ENCODE peak calls at places on chromosomes 6 and 20, in four cellular contexts. One of them, this sample, is unnamed.

GRCh38 chr6:113651120-113651519 is 206.0 kb upstream of the MARCKS start:
- DNase-seq in A549: no peak
- DNase-seq in cardiac muscle cell: peak; percentile 78
- DNase-seq in A673: no peak
- DNase-seq in this sample: no peak

GRCh38 chr20:31666258-31667042 is 28.7 kb downstream of the COX4I2 start:
- DNase-seq in A549: no peak
- DNase-seq in cardiac muscle cell: no peak
- DNase-seq in A673: no peak
- DNase-seq in this sample: peak; percentile 80

GRCh38 chr6:62150048-62150663 is 135.9 kb downstream of the KHDRBS2 start:
- DNase-seq in A549: peak; percentile 0
- DNase-seq in cardiac muscle cell: peak; percentile 70
- DNase-seq in A673: peak; percentile 47
- DNase-seq in this sample: no peak

GRCh38 chr6:127514396-127515227 is 4.5 kb downstream of the MTCL3 start:
- DNase-seq in A549: no peak
- DNase-seq in cardiac muscle cell: peak; percentile 60
- DNase-seq in A673: peak; percentile 77
- DNase-seq in this sample: no peak

GRCh38 chr6:170254315-170255213 is 36.3 kb downstream of the DLL1 start:
- DNase-seq in A549: no peak
- DNase-seq in cardiac muscle cell: no peak
- DNase-seq in A673: no peak
- DNase-seq in this sample: no peak

GRCh38 chr6:170510631-170511030 is 42.5 kb downstream of the PSMB1 start:
- DNase-seq in A549: no peak
- DNase-seq in cardiac muscle cell: no peak
- DNase-seq in A673: no peak
- DNase-seq in this sample: no peak

GRCh38 chr6:125812394-125813231 is 21.9 kb downstream of the NCOA7 start:
- DNase-seq in A549: peak; percentile 33
- DNase-seq in cardiac muscle cell: no peak
- DNase-seq in A673: peak; percentile 50
- DNase-seq in this sample: no peak

GRCh38 chr20:3751664-3752385 is 15.7 kb downstream of the ADISSP start:
- DNase-seq in A549: no peak
- DNase-seq in cardiac muscle cell: peak; percentile 58
- DNase-seq in A673: no peak
- DNase-seq in this sample: no peak

GRCh38 chr20:51930775-51931174 is 128.5 kb upstream of the SALL4 start:
- DNase-seq in A549: no peak
- DNase-seq in cardiac muscle cell: no peak
- DNase-seq in A673: peak; percentile 92
- DNase-seq in this sample: no peak

GRCh38 chr20:60037120-60037499 is 78.9 kb downstream of the CDH26 start:
- DNase-seq in A549: peak; percentile 22
- DNase-seq in cardiac muscle cell: no peak
- DNase-seq in A673: peak; percentile 43
- DNase-seq in this sample: no peak

DNA sequence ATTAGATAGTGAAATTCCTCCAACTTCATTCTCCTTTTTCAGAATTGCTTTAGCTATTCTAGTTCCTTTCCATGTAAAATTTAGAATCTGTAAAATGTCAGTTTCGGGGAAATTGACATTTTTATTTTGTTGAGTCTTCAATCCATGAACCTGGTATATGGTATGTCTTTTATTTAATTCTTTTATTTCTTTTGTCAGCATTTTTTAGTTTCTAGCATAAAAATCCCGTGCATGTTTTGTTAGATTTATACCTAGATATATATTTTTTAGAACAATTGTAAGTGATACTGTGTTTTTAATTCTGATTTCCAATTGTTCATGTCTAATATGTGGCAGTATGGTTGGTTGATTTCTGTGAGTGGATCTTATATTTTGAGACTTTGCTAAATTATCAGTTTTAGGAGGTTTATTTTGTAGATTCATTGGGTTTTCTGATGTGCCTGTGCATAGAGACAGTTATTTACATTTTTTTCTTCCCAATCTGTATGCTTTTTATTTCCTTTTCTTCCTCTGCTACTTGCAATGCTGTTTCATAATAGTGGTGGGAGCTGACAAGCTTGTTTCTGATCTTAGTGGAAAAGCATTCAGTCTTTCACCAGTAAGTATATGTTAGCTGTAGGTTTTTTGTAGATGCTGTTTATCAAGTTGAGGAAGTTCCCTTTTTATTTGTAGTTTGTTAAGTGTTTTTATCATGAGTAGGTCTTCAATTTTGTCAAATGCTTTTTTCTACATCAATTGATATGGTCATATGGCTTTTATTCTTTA is 13.7 kb downstream of the TAB2 start:
- DNase-seq in A549: no peak
- DNase-seq in cardiac muscle cell: no peak
- DNase-seq in A673: no peak
- DNase-seq in this sample: no peak
- H3K4me1 ChIP-seq in A549: peaks cover 68% of the 10 kb centered on the region
- H3K4me1 ChIP-seq in cardiac muscle cell: peaks cover 69% of the 10 kb centered on the region
- H3K4me1 ChIP-seq in A673: peaks cover 21% of the 10 kb centered on the region
- H3K4me1 ChIP-seq in this sample: peaks cover 29% of the 10 kb centered on the region

GRCh38 chr6:116011096-116011401 is 49.6 kb downstream of the FRK start:
- DNase-seq in A549: no peak
- DNase-seq in cardiac muscle cell: no peak
- DNase-seq in A673: no peak
- DNase-seq in this sample: no peak
- TF ChIP-seq CTCF in A549: no peak
- TF ChIP-seq CTCF in cardiac muscle cell: no peak
- TF ChIP-seq CTCF in A673: peak; percentile 8
- TF ChIP-seq CTCF in this sample: no peak

DNA sequence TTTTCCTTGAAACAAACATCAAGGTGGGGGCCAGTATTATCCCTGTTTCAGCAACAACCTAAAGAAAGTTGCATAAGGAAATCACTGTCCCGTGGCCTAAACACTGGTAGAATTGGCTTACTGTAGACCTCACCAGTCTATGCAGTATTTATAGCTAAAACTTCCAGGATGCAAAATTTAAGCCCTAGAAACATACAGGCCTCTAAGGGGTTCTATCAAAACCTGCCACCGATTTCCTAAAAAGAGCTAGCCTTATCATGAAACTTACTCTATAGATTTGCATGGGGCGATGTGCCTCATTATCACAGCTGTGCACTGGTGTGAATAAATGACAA is 84.3 kb upstream of the FOXQ1 start:
- DNase-seq in A549: no peak
- DNase-seq in cardiac muscle cell: no peak
- DNase-seq in A673: no peak
- DNase-seq in this sample: no peak
- H3K27ac ChIP-seq in A549: no peak overlapping the region
- H3K27ac ChIP-seq in cardiac muscle cell: no peak overlapping the region
- H3K27ac ChIP-seq in A673: no peak overlapping the region
- H3K27ac ChIP-seq in this sample: no peak overlapping the region

GRCh38 chr6:13413906-13414555 is 73.4 kb downstream of the GFOD1 start:
- DNase-seq in A549: no peak
- DNase-seq in cardiac muscle cell: no peak
- DNase-seq in A673: no peak
- DNase-seq in this sample: peak; percentile 96

GRCh38 chr6:13415276-13415675 is 72.1 kb downstream of the GFOD1 start:
- DNase-seq in A549: no peak
- DNase-seq in cardiac muscle cell: no peak
- DNase-seq in A673: no peak
- DNase-seq in this sample: no peak

GRCh38 chr6:13412211-13412610 is 75.2 kb downstream of the GFOD1 start:
- DNase-seq in A549: no peak
- DNase-seq in cardiac muscle cell: no peak
- DNase-seq in A673: no peak
- DNase-seq in this sample: no peak

GRCh38 chr6:13412639-13413465 is 74.5 kb downstream of the GFOD1 start:
- DNase-seq in A549: no peak
- DNase-seq in cardiac muscle cell: no peak
- DNase-seq in A673: no peak
- DNase-seq in this sample: no peak

DNA sequence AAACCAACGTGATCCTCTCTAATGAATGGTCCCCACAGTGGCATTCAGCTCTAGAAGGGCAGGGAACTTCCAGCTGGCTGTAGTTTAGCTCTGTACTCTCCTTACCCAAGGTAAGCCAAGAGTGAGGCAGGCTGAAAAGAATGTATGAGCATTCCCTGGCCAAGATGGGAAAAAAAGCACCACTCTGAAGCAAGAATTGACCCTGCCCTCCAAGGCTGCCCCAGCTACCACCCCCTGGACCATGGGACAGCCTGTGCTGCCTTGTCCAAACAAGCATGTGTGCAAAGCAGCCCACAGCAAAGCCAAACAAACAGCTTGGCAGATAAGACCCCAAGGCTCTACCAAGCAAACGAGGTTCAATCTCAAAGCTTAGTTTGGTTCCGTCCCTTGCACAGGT is 73.9 kb downstream of the GFOD1 start:
- DNase-seq in A549: no peak
- DNase-seq in cardiac muscle cell: no peak
- DNase-seq in A673: no peak
- DNase-seq in this sample: peak; percentile 79
- H3K4me1 ChIP-seq in A549: peaks cover 48% of the 10 kb centered on the region
- H3K4me1 ChIP-seq in cardiac muscle cell: peaks cover 21% of the 10 kb centered on the region
- H3K4me1 ChIP-seq in A673: no peaks in the 10 kb centered on the region
- H3K4me1 ChIP-seq in this sample: no peaks in the 10 kb centered on the region

DNA sequence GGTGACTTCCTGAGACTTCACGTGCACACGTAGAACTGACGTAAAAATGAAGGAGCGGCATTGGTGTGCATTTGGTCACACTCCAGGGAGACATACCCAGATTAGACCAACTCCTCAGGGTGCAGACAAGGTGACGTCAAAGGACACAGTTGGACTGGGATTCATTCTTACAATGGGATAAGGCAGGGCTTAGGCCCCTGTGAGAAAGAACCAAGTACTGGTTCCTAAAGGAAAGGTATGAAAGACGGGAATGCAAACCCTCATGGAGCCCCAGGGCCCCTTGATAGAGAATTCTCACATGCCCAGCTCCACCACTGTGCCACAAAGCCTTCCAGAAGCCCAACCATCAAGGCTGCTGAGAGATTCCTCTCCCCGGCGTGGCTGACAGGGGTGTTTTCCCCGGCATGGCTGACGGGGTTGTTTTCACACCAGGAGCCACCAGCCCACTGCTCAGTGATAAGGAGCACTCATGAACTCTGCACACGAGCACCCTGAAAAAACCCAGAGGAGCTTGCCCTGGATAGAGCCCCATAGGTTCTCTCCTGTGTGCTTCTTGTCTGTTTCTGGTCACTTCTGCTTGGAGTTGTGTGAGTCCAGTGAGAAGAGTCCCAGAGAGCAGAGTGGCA is 90.1 kb downstream of the CAP2 start:
- DNase-seq in A549: no peak
- DNase-seq in cardiac muscle cell: peak; percentile 67
- DNase-seq in A673: no peak
- DNase-seq in this sample: no peak
- TF ChIP-seq CTCF in A549: no peak
- TF ChIP-seq CTCF in cardiac muscle cell: no peak
- TF ChIP-seq CTCF in A673: no peak
- TF ChIP-seq CTCF in this sample: no peak

GRCh38 chr6:123592426-123592825 is 44.3 kb downstream of the TRDN start:
- DNase-seq in A549: no peak
- DNase-seq in cardiac muscle cell: no peak
- DNase-seq in A673: no peak
- DNase-seq in this sample: no peak

GRCh38 chr6:123594776-123595175 is 42.0 kb downstream of the TRDN start:
- DNase-seq in A549: no peak
- DNase-seq in cardiac muscle cell: no peak
- DNase-seq in A673: no peak
- DNase-seq in this sample: no peak

DNA sequence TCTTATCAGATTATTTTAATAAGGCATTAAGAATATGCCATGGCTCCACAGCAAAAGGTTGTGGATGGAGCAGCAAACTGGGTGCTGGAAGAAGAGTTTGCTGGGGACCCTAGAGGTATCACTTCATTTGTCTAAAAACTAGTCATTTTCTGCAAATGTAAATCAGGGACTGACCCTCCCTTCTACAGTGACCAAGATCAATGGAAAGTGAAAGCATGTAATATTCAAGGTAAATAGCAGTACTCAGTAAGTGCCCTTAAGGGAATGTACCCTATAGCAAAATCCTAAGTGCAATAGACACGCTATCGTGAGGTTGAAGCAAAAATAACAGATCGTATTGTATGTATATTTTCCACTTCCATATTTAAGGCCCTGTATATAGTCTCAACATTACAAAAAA is 38.7 kb downstream of the TRDN start:
- DNase-seq in A549: no peak
- DNase-seq in cardiac muscle cell: no peak
- DNase-seq in A673: no peak
- DNase-seq in this sample: no peak
- H3K27ac ChIP-seq in A549: no peak overlapping the region
- H3K27ac ChIP-seq in cardiac muscle cell: no peak overlapping the region
- H3K27ac ChIP-seq in A673: no peak overlapping the region
- H3K27ac ChIP-seq in this sample: no peak overlapping the region

GRCh38 chr20:49908258-49908565 is 7.1 kb downstream of the SPATA2 start:
- DNase-seq in A549: no peak
- DNase-seq in cardiac muscle cell: no peak
- DNase-seq in A673: no peak
- DNase-seq in this sample: no peak
- H3K4me1 ChIP-seq in A549: no peaks in the 10 kb centered on the region
- H3K4me1 ChIP-seq in cardiac muscle cell: peaks cover 14% of the 10 kb centered on the region
- H3K4me1 ChIP-seq in A673: no peaks in the 10 kb centered on the region
- H3K4me1 ChIP-seq in this sample: peaks cover under 1% of the 10 kb centered on the region

GRCh38 chr6:4055420-4056041 is 23.4 kb downstream of the FAM217A start:
- DNase-seq in A549: peak; percentile 47
- DNase-seq in cardiac muscle cell: no peak
- DNase-seq in A673: peak; percentile 70
- DNase-seq in this sample: no peak
- TF ChIP-seq CTCF in A549: peak; percentile 57
- TF ChIP-seq CTCF in cardiac muscle cell: peak; percentile 48
- TF ChIP-seq CTCF in A673: peak; percentile 61
- TF ChIP-seq CTCF in this sample: peak; percentile 57

GRCh38 chr20:1375515-1375914 is 17.3 kb downstream of the FKBP1A start:
- DNase-seq in A549: no peak
- DNase-seq in cardiac muscle cell: no peak
- DNase-seq in A673: no peak
- DNase-seq in this sample: no peak

GRCh38 chr20:1376007-1376406 is 16.8 kb downstream of the FKBP1A start:
- DNase-seq in A549: no peak
- DNase-seq in cardiac muscle cell: no peak
- DNase-seq in A673: no peak
- DNase-seq in this sample: no peak

GRCh38 chr20:1377984-1378742 is 14.7 kb downstream of the FKBP1A start:
- DNase-seq in A549: no peak
- DNase-seq in cardiac muscle cell: no peak
- DNase-seq in A673: no peak
- DNase-seq in this sample: no peak

GRCh38 chr20:1377341-1377871 is 15.4 kb downstream of the FKBP1A start:
- DNase-seq in A549: no peak
- DNase-seq in cardiac muscle cell: no peak
- DNase-seq in A673: no peak
- DNase-seq in this sample: no peak

GRCh38 chr20:1376453-1377270 is 16.2 kb downstream of the FKBP1A start:
- DNase-seq in A549: no peak
- DNase-seq in cardiac muscle cell: no peak
- DNase-seq in A673: no peak
- DNase-seq in this sample: no peak
- H3K27ac ChIP-seq in A549: no peak overlapping the region
- H3K27ac ChIP-seq in cardiac muscle cell: no peak overlapping the region
- H3K27ac ChIP-seq in A673: no peak overlapping the region
- H3K27ac ChIP-seq in this sample: no peak overlapping the region

GRCh38 chr6:101738481-101738880 is 345.0 kb downstream of the GRIK2 start:
- DNase-seq in A549: no peak
- DNase-seq in cardiac muscle cell: no peak
- DNase-seq in A673: no peak
- DNase-seq in this sample: no peak
- H3K4me1 ChIP-seq in A549: no peaks in the 10 kb centered on the region
- H3K4me1 ChIP-seq in cardiac muscle cell: no peaks in the 10 kb centered on the region
- H3K4me1 ChIP-seq in A673: peaks cover 25% of the 10 kb centered on the region
- H3K4me1 ChIP-seq in this sample: no peaks in the 10 kb centered on the region